ENCODE peak calls at places on chromosomes 7 and 10, in five cellular contexts. L is AML-193, U is NCI-H345, O is GM23338, G is iris pigment epithelial cell. B is an unnamed sample.

GRCh38 chr7:29315302-29316270 is 121.0 kb downstream of the CHN2 start:
- DNase-seq in L (no peak), U (no peak), O (no peak), G (no peak), B (no peak)

GRCh38 chr7:2217716-2218443 is 14.9 kb downstream of the MAD1L1 start:
- DNase-seq in L (no peak), U (no peak), O (no peak), G (peak; percentile 21), B (peak; percentile 21)

GRCh38 chr7:19957664-19958063 is 184.2 kb upstream of the TMEM196 start:
- DNase-seq in L (no peak), U (no peak), O (no peak), G (peak; percentile 67), B (peak; percentile 81)

GRCh38 chr10:3806603-3807002 is 21.6 kb upstream of the KLF6 start:
- DNase-seq in L (no peak), U (peak; percentile 62), O (no peak), G (peak; percentile 78), B (peak; percentile 98)

GRCh38 chr10:69088801-69089501 is 1.0 kb downstream of the SRGN start:
- DNase-seq in L (peak; percentile 71), U (no peak), O (no peak), G (peak; percentile 83), B (peak; percentile 47)

GRCh38 chr7:1843921-1844335 is 173.9 kb downstream of the ELFN1 start:
- DNase-seq in L (no peak), U (no peak), O (no peak), G (no peak), B (no peak)

GRCh38 chr7:27157717-27158431 is 1.4 kb upstream of the HOXA7 start:
- DNase-seq in L (no peak), U (no peak), O (no peak), G (no peak), B (no peak)

GRCh38 chr10:62852961-62853702 is 37.0 kb upstream of the EGR2 start:
- DNase-seq in L (peak; percentile 56), U (no peak), O (no peak), G (no peak), B (no peak)

GRCh38 chr10:79047875-79048638 is 20.7 kb upstream of the ZMIZ1 start:
- DNase-seq in L (peak; percentile 16), U (no peak), O (no peak), G (no peak), B (no peak)

GRCh38 chr7:98211221-98211675 is at the start of gene BHLHA15:
- DNase-seq in L (no peak), U (peak; percentile 65), O (peak; percentile 68), G (no peak), B (peak; percentile 17)

B was measured in GM23248.